ENCODE peak calls at places on chromosome 10, in six cellular contexts. B is GM23338, G is HepG2, Z is A549, J is HCT116, Q is SK-N-SH. S is an unnamed sample.

GRCh38 chr10:70649526-70649925 is 22.8 kb upstream of the ADAMTS14 start:
- DNase-seq in Q (no peak), Z (peak), G (no peak), J (no peak), B (no peak), S (no peak)

GRCh38 chr10:102235598-102235920 is 5.8 kb downstream of the PITX3 start:
- DNase-seq in Q (no peak), Z (peak), B (no peak), G (no peak), J (no peak), S (no peak)

GRCh38 chr10:120614685-120615084 is 157.7 kb downstream of the PLPP4 start:
- DNase-seq in G (no peak), Z (no peak), Q (no peak), J (no peak), B (no peak), S (no peak)

GRCh38 chr10:103845983-103846382 is 9.4 kb downstream of the SH3PXD2A start:
- DNase-seq in Q (no peak), G (no peak), J (no peak), Z (no peak), B (no peak), S (no peak)

GRCh38 chr10:26755443-26755903 is 58.0 kb downstream of the PDSS1 start:
- DNase-seq in Q (no peak), B (peak), Z (peak), J (peak), G (no peak), S (peak)

GRCh38 chr10:31426425-31426824 is 107.4 kb downstream of the ZEB1 start:
- DNase-seq in J (no peak), Q (no peak), Z (no peak), G (no peak), B (no peak), S (no peak)

GRCh38 chr10:93030409-93030808 is 30.2 kb upstream of the CYP26C1 start:
- DNase-seq in B (peak), Q (no peak), G (peak), Z (peak), J (peak), S (no peak)

GRCh38 chr10:4352566-4352961 is 473.4 kb upstream of the AKR1E2 start:
- DNase-seq in B (no peak), Z (no peak), J (no peak), G (no peak), Q (no peak), S (no peak)

GRCh38 chr10:121590772-121591171 is 7.5 kb downstream of the FGFR2 start:
- DNase-seq in Z (no peak), B (no peak), G (no peak), J (no peak), Q (no peak), S (no peak)

GRCh38 chr10:123213192-123213591 is 59.0 kb downstream of the BUB3 start:
- DNase-seq in Q (no peak), Z (no peak), B (peak), J (no peak), G (no peak), S (no peak)

GRCh38 chr10:69629897-69630650 is at the start of gene FAM241B:
- DNase-seq in Z (peak), B (peak), G (no peak), Q (peak), J (peak), S (no peak)

GRCh38 chr10:25753776-25754175 is 180.3 kb upstream of the MYO3A start:
- DNase-seq in J (no peak), B (no peak), Z (peak), Q (no peak), G (no peak), S (peak)

GRCh38 chr10:78362406-78363022 is 328.9 kb downstream of the RPS24 start:
- DNase-seq in G (no peak), J (no peak), Z (no peak), B (no peak), Q (no peak), S (peak)

GRCh38 chr10:99779335-99779734 is 3.1 kb upstream of the ABCC2 start:
- DNase-seq in Z (peak), G (peak), J (no peak), B (no peak), Q (no peak), S (peak)

GRCh38 chr10:94102436-94102835 is 108.7 kb downstream of the PLCE1 start:
- DNase-seq in Q (no peak), Z (no peak), B (no peak), G (peak), J (no peak), S (no peak)

GRCh38 chr10:132460691-132461090 is 63.7 kb downstream of the PWWP2B start:
- DNase-seq in B (no peak), Q (no peak), G (no peak), Z (no peak), J (no peak), S (no peak)

GRCh38 chr10:61899997-61900828 is 1.3 kb upstream of the ARID5B start:
- DNase-seq in B (peak), J (no peak), G (peak), Q (peak), Z (peak), S (peak)

GRCh38 chr10:105758209-105758998 is 1117.3 kb downstream of the SORCS3 start:
- DNase-seq in G (no peak), B (no peak), Z (no peak), Q (no peak), J (no peak), S (no peak)

GRCh38 chr10:6396652-6397051 is 183.4 kb downstream of the PRKCQ start:
- DNase-seq in J (no peak), Q (no peak), Z (no peak), B (no peak), G (no peak), S (peak)

DNA sequence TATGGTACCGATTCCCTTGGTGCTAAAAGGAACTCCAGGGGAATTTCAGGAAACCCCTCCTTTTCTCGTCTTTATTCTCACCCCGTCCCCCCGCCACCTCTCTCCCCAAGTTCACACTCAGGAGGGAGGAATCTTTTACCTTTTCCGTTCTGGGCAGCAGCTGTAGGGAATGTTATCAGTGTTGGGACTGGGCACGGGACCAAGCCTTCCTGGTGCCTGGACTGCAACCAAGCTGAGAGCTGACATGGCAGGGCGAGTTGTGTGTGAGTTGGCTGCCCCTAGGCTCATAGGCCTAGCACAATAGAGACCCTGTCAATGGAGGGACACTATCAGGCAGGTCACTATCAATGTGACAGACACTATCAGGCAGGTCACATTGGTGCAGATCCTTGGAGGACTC is 121.4 kb downstream of the TCF7L2 start:
- DNase-seq in G (no peak), J (no peak), Q (peak), Z (no peak), B (no peak), S (no peak)
- TF ChIP-seq REST in G (no peak), J (no peak), Q (no peak), Z (no peak), B (no peak), S (no peak)

GRCh38 chr10:15781381-15781960 is 61.7 kb upstream of the ITGA8 start:
- DNase-seq in Q (no peak), B (no peak), Z (no peak), G (no peak), J (no peak), S (no peak)
- TF ChIP-seq REST in Q (no peak), B (no peak), Z (no peak), G (no peak), J (no peak), S (no peak)

GRCh38 chr10:96642973-96643372 is 56.2 kb upstream of the TM9SF3 start:
- DNase-seq in B (peak), Q (peak), Z (peak), G (peak), J (peak), S (no peak)

GRCh38 chr10:96643920-96644319 is 57.1 kb upstream of the TM9SF3 start:
- DNase-seq in Z (no peak), B (no peak), J (no peak), G (no peak), Q (no peak), S (no peak)

GRCh38 chr10:96641396-96641795 is 54.6 kb upstream of the TM9SF3 start:
- DNase-seq in B (no peak), Z (no peak), Q (no peak), G (no peak), J (no peak), S (no peak)

GRCh38 chr10:96642530-96642929 is 55.7 kb upstream of the TM9SF3 start:
- DNase-seq in G (no peak), J (no peak), B (no peak), Z (no peak), Q (no peak), S (no peak)

GRCh38 chr10:96641896-96642295 is 55.1 kb upstream of the TM9SF3 start:
- DNase-seq in Q (no peak), Z (no peak), B (no peak), G (no peak), J (no peak), S (no peak)
- TF ChIP-seq REST in Q (no peak), Z (no peak), B (no peak), G (no peak), J (no peak), S (no peak)

GRCh38 chr10:23064288-23065114 is 30.9 kb upstream of the MSRB2 start:
- DNase-seq in J (no peak), Z (no peak), G (no peak), B (no peak), Q (no peak), S (no peak)

GRCh38 chr10:23067337-23067736 is 28.0 kb upstream of the MSRB2 start:
- DNase-seq in Q (no peak), B (no peak), Z (no peak), G (no peak), J (no peak), S (no peak)

GRCh38 chr10:23067939-23068775 is 27.2 kb upstream of the MSRB2 start:
- DNase-seq in J (peak), B (peak), G (peak), Q (peak), Z (peak), S (peak)

GRCh38 chr10:23063387-23064287 is 31.7 kb upstream of the MSRB2 start:
- DNase-seq in G (no peak), Z (no peak), Q (no peak), J (no peak), B (no peak), S (no peak)

GRCh38 chr10:23065549-23065948 is 29.8 kb upstream of the MSRB2 start:
- DNase-seq in Z (peak), B (no peak), G (peak), J (no peak), Q (no peak), S (no peak)
- TF ChIP-seq REST in Z (no peak), B (no peak), G (no peak), J (no peak), Q (no peak), S (no peak)

DNA sequence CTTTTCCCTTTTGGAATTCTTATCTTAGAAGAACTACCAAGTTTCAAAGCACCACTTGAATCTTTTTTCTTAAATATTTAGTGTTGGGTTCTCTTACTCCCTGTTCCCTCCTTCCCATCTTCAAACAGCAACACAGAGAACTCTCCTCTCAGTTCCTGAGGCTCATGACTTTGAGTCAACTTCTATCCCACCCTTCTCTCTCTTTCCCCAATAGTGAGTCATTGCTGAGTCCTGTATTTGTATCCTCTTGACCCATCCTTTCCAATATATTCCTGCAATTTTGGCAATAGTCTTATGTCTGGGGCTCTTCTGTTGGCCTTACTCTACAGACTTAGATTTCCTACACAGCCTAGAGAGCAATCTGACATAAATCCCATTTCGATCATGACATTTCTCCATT is 20.8 kb upstream of the JCAD start:
- DNase-seq in G (no peak), B (no peak), Z (no peak), Q (no peak), J (no peak), S (no peak)
- TF ChIP-seq REST in G (no peak), B (no peak), Z (no peak), Q (no peak), J (no peak), S (no peak)

DNA sequence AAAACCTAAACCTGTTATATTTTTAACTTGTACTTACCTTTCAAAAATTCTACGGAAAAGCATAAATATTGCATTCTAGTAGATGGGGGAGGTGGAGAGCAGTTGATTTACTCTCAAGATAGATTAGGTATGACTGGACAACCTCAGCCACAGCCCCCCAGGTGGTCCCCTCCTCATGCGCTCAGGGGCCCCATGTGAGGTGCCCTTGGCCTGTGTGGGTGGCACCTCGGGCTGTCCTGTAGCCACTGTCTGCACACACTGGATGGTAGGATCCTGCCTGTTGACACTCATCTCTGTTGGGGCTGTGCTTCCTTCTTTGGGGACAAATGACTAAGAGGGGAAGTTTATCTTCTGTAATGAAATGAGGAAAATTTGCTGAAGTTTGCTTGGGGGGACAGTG is 53.7 kb upstream of the ANTXRL start:
- DNase-seq in J (no peak), Z (no peak), G (no peak), Q (no peak), B (no peak), S (no peak)
- TF ChIP-seq REST in J (no peak), Z (no peak), G (no peak), Q (no peak), B (no peak), S (no peak)

S was measured in HL-60.